ENCODE peak calls at places on chromosome 20, in ten cellular contexts. M, G, X, I, F, O, Z, N, B and V are unnamed samples.

GRCh38 chr20:37238426-37238825 is 23.2 kb downstream of the GHRH start:
- DNase-seq in M (no peak), B (no peak), X (no peak), F (peak; percentile 6), O (no peak), G (no peak), I (no peak), N (no peak), Z (no peak), V (no peak)

GRCh38 chr20:49280463-49281058 is 2.7 kb upstream of the ZNFX1 start:
- DNase-seq in O (no peak), M (no peak), F (no peak), X (no peak), N (no peak), I (no peak), G (no peak), B (no peak), Z (no peak), V (no peak)

GRCh38 chr20:20499469-20499868 is 131.6 kb downstream of the INSM1 start:
- DNase-seq in F (no peak), I (no peak), M (no peak), B (no peak), N (no peak), O (no peak), X (no peak), G (no peak), Z (no peak), V (no peak)

GRCh38 chr20:57442888-57443239 is 51.7 kb downstream of the RBM38 start:
- DNase-seq in M (no peak), N (no peak), Z (no peak), X (no peak), O (no peak), I (no peak), F (no peak), G (no peak), B (no peak), V (no peak)

GRCh38 chr20:43508106-43508505 is 609 bp downstream of the L3MBTL1 start:
- DNase-seq in F (no peak), M (no peak), I (no peak), G (no peak), N (no peak), O (peak; percentile 22), X (no peak), B (peak; percentile 54), Z (peak; percentile 18), V (no peak)

GRCh38 chr20:39271205-39271604 is 309.1 kb downstream of the DHX35 start:
- DNase-seq in B (peak; percentile 24), O (no peak), M (no peak), F (no peak), N (peak; percentile 44), X (no peak), Z (no peak), I (no peak), G (no peak), V (no peak)

GRCh38 chr20:23143098-23143497 is 57.0 kb upstream of the CD93 start:
- DNase-seq in O (peak; percentile 88), G (no peak), N (no peak), Z (no peak), M (peak; percentile 56), F (peak; percentile 84), X (peak; percentile 79), I (peak; percentile 80), B (no peak), V (peak; percentile 83)

GRCh38 chr20:29740601-29740950 is 1516.9 kb upstream of the DEFB115 start:
- DNase-seq in Z (no peak), B (no peak), G (no peak), I (no peak), O (no peak), N (no peak), F (no peak), M (no peak), X (no peak), V (no peak)

GRCh38 chr20:32780749-32781402 is 18.7 kb downstream of the DNMT3B start:
- DNase-seq in X (no peak), I (no peak), M (no peak), Z (peak; percentile 22), F (no peak), N (no peak), O (no peak), B (peak; percentile 54), G (no peak), V (no peak)

GRCh38 chr20:47061549-47061948 is 166.9 kb downstream of the EYA2 start:
- DNase-seq in X (no peak), F (no peak), G (no peak), Z (no peak), I (no peak), N (no peak), B (no peak), M (no peak), O (no peak), V (no peak)

GRCh38 chr20:47062226-47062880 is 167.7 kb downstream of the EYA2 start:
- DNase-seq in M (no peak), N (no peak), X (no peak), B (no peak), O (no peak), I (no peak), Z (no peak), G (no peak), F (no peak), V (no peak)

GRCh38 chr20:47066484-47067270 is 172.0 kb downstream of the EYA2 start:
- DNase-seq in O (no peak), N (no peak), X (peak; percentile 61), Z (no peak), F (peak; percentile 23), B (no peak), M (no peak), I (peak; percentile 2), G (no peak), V (peak; percentile 5)

GRCh38 chr20:47063407-47063806 is 168.8 kb downstream of the EYA2 start:
- DNase-seq in B (no peak), X (no peak), I (no peak), O (peak; percentile 35), Z (no peak), M (no peak), N (no peak), F (no peak), G (no peak), V (no peak)

GRCh38 chr20:47063808-47064207 is 169.2 kb downstream of the EYA2 start:
- DNase-seq in M (no peak), O (no peak), I (no peak), N (no peak), Z (no peak), X (no peak), B (no peak), G (no peak), F (no peak), V (no peak)
- TF ChIP-seq CTCF in M (no peak), O (no peak), I (no peak), N (no peak), Z (no peak), X (no peak), B (peak; percentile 27), G (no peak), F (no peak), V (no peak)

GRCh38 chr20:50295345-50295744 is 104.7 kb downstream of the CEBPB start:
- DNase-seq in Z (no peak), G (no peak), M (no peak), O (peak; percentile 47), F (no peak), I (no peak), B (no peak), X (no peak), N (no peak), V (no peak)

GRCh38 chr20:50292324-50293243 is 102.0 kb downstream of the CEBPB start:
- DNase-seq in B (peak; percentile 48), G (peak; percentile 97), N (peak; percentile 91), F (peak; percentile 97), M (peak; percentile 99), X (peak; percentile 99), O (peak; percentile 72), Z (no peak), I (peak; percentile 98), V (peak; percentile 97)

GRCh38 chr20:50295762-50296449 is 105.3 kb downstream of the CEBPB start:
- DNase-seq in I (no peak), F (no peak), M (no peak), O (no peak), N (no peak), B (no peak), G (no peak), Z (no peak), X (no peak), V (no peak)

GRCh38 chr20:50293244-50294139 is 102.9 kb downstream of the CEBPB start:
- DNase-seq in G (no peak), Z (no peak), M (no peak), X (no peak), F (no peak), O (no peak), B (no peak), N (peak; percentile 17), I (no peak), V (no peak)

DNA sequence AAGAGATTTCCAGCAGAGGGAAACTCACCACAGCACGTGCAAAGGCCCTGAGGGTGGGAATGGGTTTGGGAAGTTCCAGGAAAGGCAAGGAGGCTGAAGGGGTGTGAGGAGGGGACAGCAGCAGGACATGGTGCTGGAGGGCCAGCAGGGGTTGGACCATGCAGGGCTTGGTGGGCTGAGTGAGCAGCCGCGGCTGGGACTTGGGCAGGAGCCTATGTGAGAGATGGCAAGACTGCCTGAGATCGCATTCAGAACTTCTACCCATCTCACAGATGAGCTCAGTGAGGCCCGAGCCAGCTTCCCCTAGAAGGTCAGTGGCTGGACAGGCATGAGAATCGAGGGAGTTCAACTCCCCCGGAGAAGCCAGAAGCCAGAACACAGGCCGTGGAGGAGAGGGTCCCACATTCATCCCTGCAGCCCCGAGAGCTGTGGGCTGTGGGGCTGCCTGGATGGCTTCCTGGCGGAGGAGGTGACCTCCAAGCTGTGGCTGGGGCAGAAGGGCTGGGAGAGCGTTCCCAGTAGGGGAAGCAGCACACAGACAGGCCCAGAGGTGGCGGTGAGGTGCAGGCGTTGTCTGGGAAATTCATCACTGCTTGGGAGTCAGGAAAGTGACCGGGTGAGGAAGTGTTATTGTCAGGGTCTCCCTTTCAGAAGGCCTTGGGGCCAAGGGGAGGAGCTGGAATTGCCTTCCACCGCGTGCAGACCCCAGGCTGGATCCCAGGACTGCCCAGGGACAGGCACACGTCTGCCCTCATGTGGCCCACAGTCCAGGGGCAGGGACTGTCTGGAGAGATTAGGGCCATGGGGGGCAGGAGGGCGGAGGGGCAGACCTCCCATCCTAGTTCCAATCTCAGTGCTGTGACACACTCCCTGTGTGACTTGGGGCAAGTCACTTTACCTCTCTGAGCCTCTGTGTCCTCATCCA is 103.8 kb downstream of the CEBPB start:
- DNase-seq in B (no peak), I (peak; percentile 20), O (no peak), F (no peak), X (no peak), N (no peak), Z (no peak), G (no peak), M (no peak), V (no peak)
- TF ChIP-seq CTCF in B (peak; percentile 16), I (no peak), O (peak; percentile 43), F (no peak), X (no peak), N (no peak), Z (no peak), G (no peak), M (no peak), V (no peak)

GRCh38 chr20:25247100-25247665 is 702 bp upstream of the PYGB start:
- DNase-seq in I (peak; percentile 72), Z (peak; percentile 64), X (peak; percentile 81), B (peak; percentile 81), O (peak; percentile 70), N (peak; percentile 75), F (peak; percentile 56), G (peak; percentile 55), M (peak; percentile 57), V (peak; percentile 58)
- TF ChIP-seq CTCF in I (peak; percentile 58), Z (no peak), X (peak; percentile 66), B (peak; percentile 56), O (peak; percentile 77), N (peak; percentile 71), F (peak; percentile 45), G (peak; percentile 35), M (no peak), V (peak; percentile 59)

GRCh38 chr20:41607791-41608190 is 10.4 kb downstream of the CHD6 start:
- DNase-seq in F (no peak), N (no peak), X (no peak), O (no peak), B (no peak), G (no peak), Z (no peak), I (no peak), M (no peak), V (no peak)
- TF ChIP-seq CTCF in F (no peak), N (no peak), X (no peak), O (no peak), B (no peak), G (no peak), Z (no peak), I (no peak), M (no peak), V (no peak)